ENCODE peak calls at places on chromosome 11, in seven cellular contexts. A is GM23338, P is fibroblast of lung, I is H9, M is DND-41, R is mammary epithelial cell, D is endothelial cell of umbilical vein. G is an unnamed sample.
A peak's percentile ranks its signal among the peaks of the same experiment; 100 is the strongest.

GRCh38 chr11:127106142-127106541 is 105.6 kb upstream of the KIRREL3 start:
- DNase-seq in A (peak; percentile 28), P (no peak), I (no peak), M (no peak), R (no peak), D (no peak), G (peak; percentile 12)

GRCh38 chr11:109697140-109697843 is 275.3 kb downstream of the C11orf87 start:
- DNase-seq in A (peak; percentile 78), P (peak; percentile 54), I (peak; percentile 68), M (peak; percentile 8), R (peak; percentile 64), D (peak; percentile 44), G (peak; percentile 50)

GRCh38 chr11:76680517-76681425 is 10.2 kb upstream of the LRRC32 start:
- DNase-seq in A (peak; percentile 95), P (peak; percentile 74), I (peak; percentile 88), M (peak; percentile 70), R (peak; percentile 25), D (peak; percentile 74), G (peak; percentile 66)

GRCh38 chr11:12565406-12565805 is 108.8 kb upstream of the TEAD1 start:
- DNase-seq in A (no peak), P (no peak), I (no peak), M (no peak), R (no peak), D (no peak), G (no peak)

GRCh38 chr11:59761985-59762384 is 6.8 kb downstream of the STX3 start:
- DNase-seq in A (no peak), P (no peak), I (no peak), M (no peak), R (no peak), D (no peak), G (no peak)

GRCh38 chr11:36619502-36619901 is 21.5 kb upstream of the RAG2 start:
- DNase-seq in A (no peak), P (no peak), I (no peak), M (peak; percentile 83), R (no peak), D (peak; percentile 72), G (no peak)

GRCh38 chr11:122863704-122864326 is 18.7 kb upstream of the JHY start:
- DNase-seq in A (peak; percentile 57), P (peak; percentile 65), I (no peak), M (peak; percentile 39), R (no peak), D (peak; percentile 56), G (peak; percentile 50)

GRCh38 chr11:119727523-119728081 is 1.4 kb downstream of the NECTIN1 start:
- DNase-seq in A (peak; percentile 68), P (no peak), I (peak; percentile 66), M (peak; percentile 25), R (no peak), D (no peak), G (no peak)

GRCh38 chr11:37988031-37988430 is 1390.0 kb upstream of the RAG2 start:
- DNase-seq in A (no peak), P (peak; percentile 86), I (no peak), M (no peak), R (peak; percentile 57), D (peak; percentile 66), G (peak; percentile 17)

GRCh38 chr11:77038825-77039326 is 4.7 kb downstream of the B3GNT6 start:
- DNase-seq in A (no peak), P (no peak), I (no peak), M (no peak), R (no peak), D (no peak), G (no peak)

GRCh38 chr11:44005076-44005800 is 42.5 kb upstream of the ACCSL start:
- DNase-seq in A (peak; percentile 31), P (no peak), I (no peak), M (no peak), R (no peak), D (no peak), G (no peak)

GRCh38 chr11:30172872-30173271 is 57.9 kb upstream of the FSHB start:
- DNase-seq in A (no peak), P (no peak), I (no peak), M (no peak), R (no peak), D (no peak), G (no peak)

GRCh38 chr11:35951659-35952058 is 7.8 kb downstream of the LDLRAD3 start:
- DNase-seq in A (no peak), P (peak; percentile 9), I (no peak), M (no peak), R (no peak), D (no peak), G (no peak)

GRCh38 chr11:76234704-76235232 is 28.5 kb upstream of the WNT11 start:
- DNase-seq in A (no peak), P (no peak), I (no peak), M (no peak), R (no peak), D (no peak), G (no peak)

GRCh38 chr11:3104961-3105790 is 48.0 kb upstream of the CARS1 start:
- DNase-seq in A (no peak), P (no peak), I (peak; percentile 18), M (no peak), R (no peak), D (no peak), G (no peak)

GRCh38 chr11:71199226-71199815 is 53.1 kb downstream of the SHANK2 start:
- DNase-seq in A (no peak), P (no peak), I (no peak), M (no peak), R (no peak), D (no peak), G (no peak)

GRCh38 chr11:103395612-103396011 is 286.4 kb downstream of the DYNC2H1 start:
- DNase-seq in A (peak; percentile 6), P (no peak), I (no peak), M (no peak), R (peak; percentile 80), D (peak; percentile 41), G (peak; percentile 69)

GRCh38 chr11:32400196-32400595 is 35.1 kb downstream of the WT1 start:
- DNase-seq in A (peak; percentile 68), P (peak; percentile 44), I (peak; percentile 34), M (no peak), R (peak; percentile 31), D (no peak), G (peak; percentile 10)

GRCh38 chr11:73001615-73002014 is 140.5 kb downstream of the FCHSD2 start:
- DNase-seq in A (no peak), P (peak; percentile 20), I (no peak), M (no peak), R (no peak), D (peak; percentile 55), G (no peak)

GRCh38 chr11:102361100-102362021 is 14.3 kb downstream of the BIRC2 start:
- DNase-seq in A (no peak), P (no peak), I (no peak), M (peak; percentile 80), R (no peak), D (no peak), G (peak; percentile 17)

GRCh38 chr11:19953909-19954308 is 206.4 kb downstream of the DBX1 start:
- DNase-seq in A (peak; percentile 71), P (peak; percentile 88), I (peak; percentile 42), M (no peak), R (peak; percentile 80), D (peak; percentile 78), G (peak; percentile 91)
- H4K20me1 ChIP-seq in A (peaks cover 8% of the 10 kb centered on the region), P (peaks cover 3% of the 10 kb centered on the region), I (no peaks in the 10 kb centered on the region), M (no peaks in the 10 kb centered on the region), R (no peaks in the 10 kb centered on the region), D (no peaks in the 10 kb centered on the region), G (peaks cover 15% of the 10 kb centered on the region)

GRCh38 chr11:117091753-117092477 is 6.3 kb downstream of the SIK3 start:
- DNase-seq in A (no peak), P (no peak), I (no peak), M (no peak), R (no peak), D (no peak), G (no peak)

GRCh38 chr11:117089685-117090084 is 8.5 kb downstream of the SIK3 start:
- DNase-seq in A (no peak), P (no peak), I (no peak), M (no peak), R (peak; percentile 90), D (no peak), G (no peak)

GRCh38 chr11:117092951-117093590 is 5.2 kb downstream of the SIK3 start:
- DNase-seq in A (no peak), P (no peak), I (no peak), M (no peak), R (no peak), D (no peak), G (no peak)

GRCh38 chr11:117087446-117087845 is 10.8 kb downstream of the SIK3 start:
- DNase-seq in A (no peak), P (no peak), I (no peak), M (no peak), R (no peak), D (no peak), G (no peak)

GRCh38 chr11:117090111-117090706 is 8.0 kb downstream of the SIK3 start:
- DNase-seq in A (no peak), P (no peak), I (no peak), M (no peak), R (peak; percentile 85), D (no peak), G (no peak)
- H4K20me1 ChIP-seq in A (peaks cover 41% of the 10 kb centered on the region), P (peaks cover 1% of the 10 kb centered on the region), I (no peaks in the 10 kb centered on the region), M (peaks cover 27% of the 10 kb centered on the region), R (no peaks in the 10 kb centered on the region), D (no peaks in the 10 kb centered on the region), G (peaks cover 55% of the 10 kb centered on the region)

GRCh38 chr11:848988-849824 is 6.6 kb downstream of the TSPAN4 start:
- DNase-seq in A (peak; percentile 84), P (no peak), I (peak; percentile 82), M (no peak), R (no peak), D (peak; percentile 28), G (no peak)

GRCh38 chr11:846496-847098 is 3.9 kb downstream of the TSPAN4 start:
- DNase-seq in A (no peak), P (no peak), I (no peak), M (no peak), R (peak; percentile 63), D (no peak), G (peak; percentile 53)

GRCh38 chr11:849951-850776 is 7.5 kb downstream of the TSPAN4 start:
- DNase-seq in A (no peak), P (no peak), I (no peak), M (no peak), R (no peak), D (no peak), G (no peak)

GRCh38 chr11:847876-848275 is 5.2 kb downstream of the TSPAN4 start:
- DNase-seq in A (no peak), P (no peak), I (no peak), M (no peak), R (no peak), D (no peak), G (no peak)

GRCh38 chr11:848380-848931 is 5.8 kb downstream of the TSPAN4 start:
- DNase-seq in A (peak; percentile 70), P (no peak), I (peak; percentile 65), M (peak; percentile 61), R (no peak), D (peak; percentile 32), G (no peak)
- H4K20me1 ChIP-seq in A (peaks cover 17% of the 10 kb centered on the region), P (no peaks in the 10 kb centered on the region), I (peaks cover 6% of the 10 kb centered on the region), M (peaks cover 12% of the 10 kb centered on the region), R (no peaks in the 10 kb centered on the region), D (no peaks in the 10 kb centered on the region), G (peaks cover 44% of the 10 kb centered on the region)

DNA sequence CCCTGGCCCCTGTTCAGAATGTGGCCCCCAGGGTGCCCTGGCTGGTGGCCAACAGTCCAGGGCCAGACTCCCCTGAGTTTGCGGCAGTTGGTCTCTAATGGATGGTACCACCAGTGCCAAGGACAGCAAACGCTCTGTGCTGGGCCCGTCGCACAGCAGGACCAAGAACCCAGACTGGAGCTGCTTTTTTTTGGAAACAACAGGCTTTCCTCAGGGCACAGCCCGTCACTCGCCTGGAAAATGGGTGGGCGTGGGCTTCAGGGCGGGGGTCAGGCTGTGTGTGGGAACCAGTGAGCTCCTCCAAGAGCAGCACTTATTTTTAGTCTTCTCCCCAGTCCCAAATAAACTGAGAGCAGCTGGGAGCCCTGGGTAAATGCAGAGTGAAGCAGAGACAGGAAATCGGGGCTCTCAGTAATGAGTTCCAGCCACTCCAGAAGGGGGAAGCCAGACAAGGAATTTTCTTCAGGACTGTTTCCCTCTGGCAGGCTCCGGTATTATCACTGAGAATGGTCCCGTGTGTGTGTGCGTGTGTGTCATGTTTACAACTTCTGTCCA is 62.9 kb downstream of the PPFIBP2 start:
- DNase-seq in A (peak; percentile 19), P (no peak), I (no peak), M (no peak), R (no peak), D (peak; percentile 41), G (peak; percentile 47)
- H4K20me1 ChIP-seq in A (no peaks in the 10 kb centered on the region), P (no peaks in the 10 kb centered on the region), I (no peaks in the 10 kb centered on the region), M (peaks cover 3% of the 10 kb centered on the region), R (no peaks in the 10 kb centered on the region), D (no peaks in the 10 kb centered on the region), G (no peaks in the 10 kb centered on the region)

G was measured in IMR-90.